ENCODE peak calls at places on chromosomes 7 and 10, in nine cellular contexts. U, J, X, G, C, B, S, O and R are unnamed samples.

GRCh38 chr10:24851595-24851994 is 100.8 kb downstream of the PRTFDC1 start:
- DNase-seq in J (no peak), U (no peak), G (no peak), B (no peak), S (no peak), C (peak; percentile 35), O (peak; percentile 42), X (no peak), R (no peak)

GRCh38 chr7:20542594-20542993 is 72.9 kb upstream of the ABCB5 start:
- DNase-seq in C (no peak), J (no peak), B (no peak), G (no peak), S (no peak), U (no peak), X (peak; percentile 47), O (peak; percentile 19), R (peak; percentile 46)

GRCh38 chr7:44445986-44446671 is 44.3 kb downstream of the NUDCD3 start:
- DNase-seq in G (no peak), O (no peak), X (no peak), S (no peak), B (no peak), C (no peak), U (no peak), J (no peak), R (no peak)

GRCh38 chr10:120580651-120581259 is 123.7 kb downstream of the PLPP4 start:
- DNase-seq in O (no peak), B (no peak), X (no peak), U (no peak), S (no peak), G (no peak), C (no peak), J (no peak), R (no peak)

GRCh38 chr10:75431180-75432111 is at the start of gene LRMDA:
- DNase-seq in G (peak; percentile 64), U (peak; percentile 63), B (no peak), J (peak; percentile 80), O (no peak), S (no peak), C (peak; percentile 55), X (peak; percentile 66), R (no peak)

GRCh38 chr7:131212114-131212513 is 115.6 kb upstream of the MKLN1 start:
- DNase-seq in X (no peak), C (peak; percentile 86), J (no peak), G (peak; percentile 55), S (no peak), U (no peak), O (peak; percentile 37), B (no peak), R (no peak)

GRCh38 chr10:93461807-93462178 is 20.3 kb downstream of the MYOF start:
- DNase-seq in X (no peak), S (no peak), B (no peak), J (no peak), G (no peak), U (no peak), O (no peak), C (no peak), R (no peak)

GRCh38 chr10:133465191-133465949 is 11.6 kb downstream of the SCART1 start:
- DNase-seq in J (no peak), C (peak; percentile 44), X (no peak), B (no peak), S (no peak), U (no peak), G (no peak), O (no peak), R (no peak)

GRCh38 chr7:1505731-1506550 is 1.8 kb upstream of the INTS1 start:
- DNase-seq in O (no peak), S (no peak), X (peak; percentile 27), J (no peak), U (no peak), B (no peak), G (no peak), C (no peak), R (no peak)

GRCh38 chr7:90596745-90597526 is 815 bp downstream of the CDK14 start:
- DNase-seq in O (peak; percentile 53), G (peak; percentile 61), J (no peak), U (no peak), X (no peak), B (no peak), C (peak; percentile 39), S (peak; percentile 12), R (no peak)

GRCh38 chr7:79471283-79471682 is 17.8 kb upstream of the MAGI2 start:
- DNase-seq in J (no peak), B (no peak), U (no peak), G (no peak), S (no peak), X (no peak), C (no peak), O (no peak), R (no peak)

GRCh38 chr7:94676431-94676830 is 20.5 kb upstream of the SGCE start:
- DNase-seq in O (no peak), C (no peak), S (no peak), B (no peak), X (no peak), G (no peak), J (no peak), U (no peak), R (no peak)

GRCh38 chr10:112957589-112958202 is 7.6 kb downstream of the TCF7L2 start:
- DNase-seq in U (no peak), G (no peak), J (no peak), B (no peak), C (no peak), S (no peak), X (no peak), O (no peak), R (no peak)
- H3K4me3 ChIP-seq in U (no peak overlapping the region), G (no peak overlapping the region), J (no peak overlapping the region), B (peak overlapping the region; percentile 45), C (peak overlapping the region; percentile 83), S (no peak overlapping the region), X (no peak overlapping the region), O (no peak overlapping the region), R (no peak overlapping the region)

GRCh38 chr10:51047857-51048256 is 26.4 kb upstream of the PRKG1 start:
- DNase-seq in J (no peak), C (no peak), S (no peak), B (no peak), U (no peak), X (no peak), G (no peak), O (peak; percentile 37), R (no peak)
- TF ChIP-seq CTCF in J (peak; percentile 31), C (no peak), S (no peak), B (peak; percentile 6), U (peak; percentile 32), X (no peak), G (peak; percentile 18), O (peak; percentile 30), R (peak; percentile 34)

GRCh38 chr10:118339096-118339495 is 3.0 kb downstream of the FAM204A start:
- DNase-seq in B (no peak), C (no peak), J (no peak), O (no peak), X (no peak), G (peak; percentile 20), S (no peak), U (peak; percentile 25), R (no peak)
- H3K4me3 ChIP-seq in B (no peak overlapping the region), C (no peak overlapping the region), J (no peak overlapping the region), O (no peak overlapping the region), X (no peak overlapping the region), G (no peak overlapping the region), S (no peak overlapping the region), U (no peak overlapping the region), R (no peak overlapping the region)

GRCh38 chr7:148286150-148286549 is 304.4 kb upstream of the C7orf33 start:
- DNase-seq in J (no peak), S (peak; percentile 35), X (no peak), B (no peak), C (peak; percentile 69), G (peak; percentile 52), U (no peak), O (no peak), R (no peak)
- TF ChIP-seq CTCF in J (peak; percentile 77), S (peak; percentile 57), X (no peak), B (peak; percentile 63), C (peak; percentile 81), G (peak; percentile 38), U (no peak), O (no peak), R (peak; percentile 74)

GRCh38 chr7:115676707-115677106 is 353.9 kb downstream of the TFEC start:
- DNase-seq in S (no peak), U (no peak), J (no peak), B (no peak), O (no peak), X (no peak), C (no peak), G (no peak), R (no peak)
- H3K4me3 ChIP-seq in S (no peak overlapping the region), U (no peak overlapping the region), J (no peak overlapping the region), B (no peak overlapping the region), O (no peak overlapping the region), X (no peak overlapping the region), C (no peak overlapping the region), G (no peak overlapping the region), R (no peak overlapping the region)

GRCh38 chr10:22325948-22326702 is 5.2 kb downstream of the BMI1 start:
- DNase-seq in X (peak; percentile 43), U (no peak), O (no peak), G (no peak), J (no peak), S (no peak), C (peak; percentile 54), B (no peak), R (no peak)
- TF ChIP-seq CTCF in X (no peak), U (no peak), O (no peak), G (no peak), J (no peak), S (no peak), C (no peak), B (no peak), R (no peak)

GRCh38 chr7:35251606-35252310 is 2.1 kb downstream of the TBX20 start:
- DNase-seq in B (no peak), O (no peak), J (no peak), S (no peak), X (no peak), G (no peak), C (peak; percentile 61), U (no peak), R (no peak)
- H3K4me3 ChIP-seq in B (no peak overlapping the region), O (no peak overlapping the region), J (no peak overlapping the region), S (no peak overlapping the region), X (no peak overlapping the region), G (peak overlapping the region; percentile 86), C (no peak overlapping the region), U (peak overlapping the region; percentile 81), R (no peak overlapping the region)

GRCh38 chr7:147432068-147432467 is 1158.5 kb upstream of the C7orf33 start:
- DNase-seq in J (no peak), O (peak; percentile 25), S (no peak), X (peak; percentile 20), C (peak; percentile 34), G (peak; percentile 54), U (no peak), B (no peak), R (no peak)
- TF ChIP-seq CTCF in J (no peak), O (peak; percentile 31), S (no peak), X (no peak), C (peak; percentile 63), G (peak; percentile 54), U (no peak), B (no peak), R (peak; percentile 9)

DNA sequence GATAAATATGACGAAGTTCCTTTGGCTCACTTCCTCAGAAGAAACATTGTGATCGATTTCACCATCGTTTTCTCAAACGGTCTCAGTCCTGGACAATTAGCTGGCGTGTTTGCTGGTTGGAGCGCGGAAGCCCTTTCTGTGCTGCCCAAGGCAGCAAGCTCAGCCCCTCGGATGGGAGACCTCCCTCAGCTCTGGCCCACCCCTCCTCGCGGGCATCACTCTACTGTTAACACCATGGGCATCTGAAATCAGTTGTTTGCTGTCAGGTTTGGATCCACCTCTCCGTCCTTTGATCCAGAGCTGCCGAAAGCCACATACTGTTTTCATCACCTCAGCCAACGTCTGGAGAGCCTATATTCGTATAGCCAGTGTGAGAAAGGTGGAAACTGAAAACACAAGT is 68.2 kb downstream of the C10orf143 start:
- DNase-seq in G (no peak), J (peak; percentile 18), B (no peak), S (no peak), X (no peak), C (no peak), O (no peak), U (no peak), R (no peak)
- H3K4me3 ChIP-seq in G (no peak overlapping the region), J (no peak overlapping the region), B (no peak overlapping the region), S (no peak overlapping the region), X (no peak overlapping the region), C (no peak overlapping the region), O (no peak overlapping the region), U (no peak overlapping the region), R (no peak overlapping the region)